ENCODE peak calls at places on chromosomes 16 and 17, in six cellular contexts. One of them, this sample, is unnamed.

GRCh38 chr16:69848635-69849545 is 86.8 kb downstream of the WWP2 start:
- DNase-seq in pancreas: peak
- DNase-seq in stimulated activated CD4-positive, alpha-beta T cell treated with anti-CD3 and anti-CD28 coated beads, Interleukin-4, amount 100 ng/mL, for 1 hour: no peak
- DNase-seq in GF-D8: no peak
- DNase-seq in stimulated activated effector memory CD8-positive, alpha-beta T cell treated with anti-CD3 and anti-CD28 coated beads, Interleukin-12 subunit alpha, Interleukin-12 subunit beta, amount 100 ng/mL, for 72 hours: no peak
- DNase-seq in NAMALWA: no peak
- DNase-seq in this sample: peak

GRCh38 chr16:30054959-30055553 is 10.5 kb upstream of the ALDOA start:
- DNase-seq in GF-D8: no peak
- DNase-seq in stimulated activated effector memory CD8-positive, alpha-beta T cell treated with anti-CD3 and anti-CD28 coated beads, Interleukin-12 subunit alpha, Interleukin-12 subunit beta, amount 100 ng/mL, for 72 hours: peak
- DNase-seq in NAMALWA: peak
- DNase-seq in stimulated activated CD4-positive, alpha-beta T cell treated with anti-CD3 and anti-CD28 coated beads, Interleukin-4, amount 100 ng/mL, for 1 hour: peak
- DNase-seq in pancreas: peak
- DNase-seq in this sample: no peak

GRCh38 chr17:81241648-81242420 is 2.7 kb downstream of the NDUFAF8 start:
- DNase-seq in stimulated activated effector memory CD8-positive, alpha-beta T cell treated with anti-CD3 and anti-CD28 coated beads, Interleukin-12 subunit alpha, Interleukin-12 subunit beta, amount 100 ng/mL, for 72 hours: peak
- DNase-seq in GF-D8: peak
- DNase-seq in stimulated activated CD4-positive, alpha-beta T cell treated with anti-CD3 and anti-CD28 coated beads, Interleukin-4, amount 100 ng/mL, for 1 hour: peak
- DNase-seq in NAMALWA: peak
- DNase-seq in pancreas: no peak
- DNase-seq in this sample: peak

GRCh38 chr16:86219655-86220445 is 290.5 kb upstream of the FOXF1 start:
- DNase-seq in pancreas: no peak
- DNase-seq in NAMALWA: no peak
- DNase-seq in GF-D8: no peak
- DNase-seq in stimulated activated CD4-positive, alpha-beta T cell treated with anti-CD3 and anti-CD28 coated beads, Interleukin-4, amount 100 ng/mL, for 1 hour: no peak
- DNase-seq in stimulated activated effector memory CD8-positive, alpha-beta T cell treated with anti-CD3 and anti-CD28 coated beads, Interleukin-12 subunit alpha, Interleukin-12 subunit beta, amount 100 ng/mL, for 72 hours: no peak
- DNase-seq in this sample: no peak

GRCh38 chr16:50548659-50549560 is 714 bp downstream of the NKD1 start:
- DNase-seq in stimulated activated CD4-positive, alpha-beta T cell treated with anti-CD3 and anti-CD28 coated beads, Interleukin-4, amount 100 ng/mL, for 1 hour: peak
- DNase-seq in GF-D8: no peak
- DNase-seq in NAMALWA: no peak
- DNase-seq in pancreas: peak
- DNase-seq in stimulated activated effector memory CD8-positive, alpha-beta T cell treated with anti-CD3 and anti-CD28 coated beads, Interleukin-12 subunit alpha, Interleukin-12 subunit beta, amount 100 ng/mL, for 72 hours: no peak
- DNase-seq in this sample: peak

GRCh38 chr17:61088556-61088955 is 311.1 kb upstream of the TBX2 start:
- DNase-seq in GF-D8: no peak
- DNase-seq in NAMALWA: no peak
- DNase-seq in stimulated activated CD4-positive, alpha-beta T cell treated with anti-CD3 and anti-CD28 coated beads, Interleukin-4, amount 100 ng/mL, for 1 hour: no peak
- DNase-seq in stimulated activated effector memory CD8-positive, alpha-beta T cell treated with anti-CD3 and anti-CD28 coated beads, Interleukin-12 subunit alpha, Interleukin-12 subunit beta, amount 100 ng/mL, for 72 hours: no peak
- DNase-seq in pancreas: no peak
- DNase-seq in this sample: no peak

GRCh38 chr17:43888548-43888947 is 18.8 kb downstream of the MPP2 start:
- DNase-seq in stimulated activated effector memory CD8-positive, alpha-beta T cell treated with anti-CD3 and anti-CD28 coated beads, Interleukin-12 subunit alpha, Interleukin-12 subunit beta, amount 100 ng/mL, for 72 hours: no peak
- DNase-seq in GF-D8: no peak
- DNase-seq in NAMALWA: no peak
- DNase-seq in pancreas: no peak
- DNase-seq in stimulated activated CD4-positive, alpha-beta T cell treated with anti-CD3 and anti-CD28 coated beads, Interleukin-4, amount 100 ng/mL, for 1 hour: no peak
- DNase-seq in this sample: no peak

GRCh38 chr17:39218906-39219305 is 6.8 kb downstream of the STAC2 start:
- DNase-seq in stimulated activated CD4-positive, alpha-beta T cell treated with anti-CD3 and anti-CD28 coated beads, Interleukin-4, amount 100 ng/mL, for 1 hour: no peak
- DNase-seq in NAMALWA: no peak
- DNase-seq in GF-D8: no peak
- DNase-seq in pancreas: no peak
- DNase-seq in stimulated activated effector memory CD8-positive, alpha-beta T cell treated with anti-CD3 and anti-CD28 coated beads, Interleukin-12 subunit alpha, Interleukin-12 subunit beta, amount 100 ng/mL, for 72 hours: no peak
- DNase-seq in this sample: no peak

GRCh38 chr17:75693500-75694481 is 26.7 kb downstream of the SAP30BP start:
- DNase-seq in stimulated activated effector memory CD8-positive, alpha-beta T cell treated with anti-CD3 and anti-CD28 coated beads, Interleukin-12 subunit alpha, Interleukin-12 subunit beta, amount 100 ng/mL, for 72 hours: no peak
- DNase-seq in NAMALWA: no peak
- DNase-seq in stimulated activated CD4-positive, alpha-beta T cell treated with anti-CD3 and anti-CD28 coated beads, Interleukin-4, amount 100 ng/mL, for 1 hour: no peak
- DNase-seq in GF-D8: no peak
- DNase-seq in pancreas: peak
- DNase-seq in this sample: peak

GRCh38 chr17:80105762-80106161 is 4.4 kb downstream of the GAA start:
- DNase-seq in pancreas: no peak
- DNase-seq in stimulated activated effector memory CD8-positive, alpha-beta T cell treated with anti-CD3 and anti-CD28 coated beads, Interleukin-12 subunit alpha, Interleukin-12 subunit beta, amount 100 ng/mL, for 72 hours: no peak
- DNase-seq in NAMALWA: no peak
- DNase-seq in GF-D8: no peak
- DNase-seq in stimulated activated CD4-positive, alpha-beta T cell treated with anti-CD3 and anti-CD28 coated beads, Interleukin-4, amount 100 ng/mL, for 1 hour: no peak
- DNase-seq in this sample: peak

This sample was measured in fibroblast of pulmonary artery.